ENCODE peak calls at places on chromosomes 5 and 9, in six cellular contexts. L is cardiac muscle cell, T is astrocyte, B is ovary, W is neuronal stem cell, O is GM23248. X is an unnamed sample.
A peak's percentile ranks its signal among the peaks of the same experiment; 100 is the strongest.

GRCh38 chr9:128819716-128820664 is 1.7 kb downstream of the ENDOG start:
- DNase-seq in L (peak; percentile 81), T (no peak), B (peak; percentile 60), W (no peak), O (peak; percentile 82), X (no peak)

GRCh38 chr5:98605010-98605425 is 168.4 kb upstream of the RGMB start:
- DNase-seq in L (no peak), T (peak; percentile 49), B (no peak), W (no peak), O (peak; percentile 28), X (no peak)

GRCh38 chr9:6566409-6567139 is 79.0 kb downstream of the GLDC start:
- DNase-seq in L (peak; percentile 94), T (peak; percentile 98), B (no peak), W (no peak), O (peak; percentile 99), X (no peak)

GRCh38 chr5:91419571-91420537 is 36.7 kb upstream of the ARRDC3 start:
- DNase-seq in L (peak; percentile 72), T (no peak), B (peak; percentile 60), W (peak; percentile 63), O (peak; percentile 63), X (peak; percentile 63)

GRCh38 chr9:78221425-78221824 is 14.4 kb upstream of the CEP78 start:
- DNase-seq in L (peak; percentile 29), T (no peak), B (no peak), W (no peak), O (peak; percentile 42), X (no peak)

GRCh38 chr5:114658179-114658578 is 296.3 kb downstream of the KCNN2 start:
- DNase-seq in L (no peak), T (no peak), B (no peak), W (no peak), O (no peak), X (no peak)

GRCh38 chr5:71748360-71748759 is 29.3 kb downstream of the CARTPT start:
- DNase-seq in L (no peak), T (no peak), B (no peak), W (no peak), O (no peak), X (no peak)

GRCh38 chr5:139848508-139849100 is 53.0 kb downstream of the PSD2 start:
- DNase-seq in L (peak; percentile 60), T (no peak), B (peak; percentile 70), W (no peak), O (no peak), X (peak; percentile 61)

GRCh38 chr5:159049844-159050318 is 49.8 kb downstream of the EBF1 start:
- DNase-seq in L (peak; percentile 81), T (peak; percentile 35), B (no peak), W (no peak), O (peak; percentile 80), X (no peak)

GRCh38 chr9:137463194-137463930 is 4.2 kb upstream of the NSMF start:
- DNase-seq in L (no peak), T (no peak), B (no peak), W (no peak), O (no peak), X (no peak)

GRCh38 chr5:184461-184860 is 6.8 kb upstream of the LRRC14B start:
- DNase-seq in L (no peak), T (no peak), B (no peak), W (no peak), O (no peak), X (no peak)

GRCh38 chr9:86944974-86945867 is 2.1 kb downstream of the GAS1 start:
- DNase-seq in L (peak; percentile 50), T (no peak), B (peak; percentile 48), W (no peak), O (peak; percentile 64), X (no peak)

GRCh38 chr5:172541764-172542120 is 87.4 kb upstream of the SH3PXD2B start:
- DNase-seq in L (no peak), T (no peak), B (no peak), W (no peak), O (no peak), X (no peak)

GRCh38 chr9:30746589-30746988 is 1637.9 kb upstream of the ACO1 start:
- DNase-seq in L (no peak), T (no peak), B (no peak), W (no peak), O (no peak), X (no peak)

GRCh38 chr9:114097613-114098020 is 1.5 kb downstream of the KIF12 start:
- DNase-seq in L (peak; percentile 58), T (peak; percentile 13), B (peak; percentile 42), W (no peak), O (peak; percentile 25), X (no peak)

GRCh38 chr9:135079018-135079417 is 8.4 kb upstream of the OLFM1 start:
- DNase-seq in L (no peak), T (no peak), B (no peak), W (no peak), O (no peak), X (no peak)

GRCh38 chr9:118990949-118991348 is 378.3 kb downstream of the BRINP1 start:
- DNase-seq in L (no peak), T (no peak), B (no peak), W (no peak), O (no peak), X (no peak)

GRCh38 chr5:74541381-74541781 is 99.1 kb downstream of the ENC1 start:
- DNase-seq in L (peak; percentile 24), T (peak; percentile 45), B (no peak), W (no peak), O (peak; percentile 43), X (no peak)

GRCh38 chr5:156438076-156438475 is 111.1 kb downstream of the SGCD start:
- DNase-seq in L (no peak), T (no peak), B (no peak), W (no peak), O (no peak), X (no peak)

GRCh38 chr9:114619205-114619758 is 8.2 kb downstream of the TMEM268 start:
- DNase-seq in L (no peak), T (no peak), B (peak; percentile 41), W (no peak), O (no peak), X (peak; percentile 42)

GRCh38 chr5:158056426-158056825 is 197.5 kb upstream of the CLINT1 start:
- DNase-seq in L (peak; percentile 19), T (peak; percentile 37), B (no peak), W (no peak), O (peak; percentile 68), X (no peak)

GRCh38 chr9:135128035-135128670 is 40.7 kb downstream of the OLFM1 start:
- DNase-seq in L (no peak), T (no peak), B (no peak), W (peak; percentile 65), O (no peak), X (no peak)

GRCh38 chr5:15002183-15002582 is 130.6 kb upstream of the ANKH start:
- DNase-seq in L (no peak), T (no peak), B (no peak), W (no peak), O (no peak), X (no peak)

GRCh38 chr5:150132740-150133139 is 22.9 kb downstream of the PDGFRB start:
- DNase-seq in L (no peak), T (no peak), B (peak; percentile 47), W (no peak), O (no peak), X (no peak)

GRCh38 chr9:14352549-14352948 is 38.6 kb upstream of the NFIB start:
- DNase-seq in L (no peak), T (no peak), B (no peak), W (no peak), O (no peak), X (no peak)

GRCh38 chr5:98499892-98500291 is 273.6 kb upstream of the RGMB start:
- DNase-seq in L (no peak), T (no peak), B (no peak), W (no peak), O (no peak), X (no peak)

GRCh38 chr9:116705531-116705930 is 18.4 kb downstream of the TRIM32 start:
- DNase-seq in L (no peak), T (no peak), B (no peak), W (no peak), O (no peak), X (no peak)

GRCh38 chr5:168833383-168833782 is 254.2 kb upstream of the PANK3 start:
- DNase-seq in L (no peak), T (no peak), B (no peak), W (no peak), O (no peak), X (no peak)

GRCh38 chr5:168833936-168834335 is 254.8 kb upstream of the PANK3 start:
- DNase-seq in L (no peak), T (no peak), B (no peak), W (no peak), O (no peak), X (no peak)

GRCh38 chr5:168837852-168838251 is 258.7 kb upstream of the PANK3 start:
- DNase-seq in L (no peak), T (no peak), B (no peak), W (no peak), O (no peak), X (no peak)

GRCh38 chr5:168831438-168831837 is 252.3 kb upstream of the PANK3 start:
- DNase-seq in L (no peak), T (no peak), B (no peak), W (no peak), O (no peak), X (no peak)

GRCh38 chr5:168836603-168837245 is 257.6 kb upstream of the PANK3 start:
- DNase-seq in L (no peak), T (no peak), B (no peak), W (no peak), O (no peak), X (no peak)
- H3K27me3 ChIP-seq in L (no peaks in the 10 kb centered on the region), T (peaks cover 4% of the 10 kb centered on the region), B (no peaks in the 10 kb centered on the region), W (no peaks in the 10 kb centered on the region), O (no peaks in the 10 kb centered on the region), X (no peaks in the 10 kb centered on the region)

GRCh38 chr5:134794136-134794535 is 35.6 kb downstream of the DDX46 start:
- DNase-seq in L (peak; percentile 34), T (peak; percentile 33), B (no peak), W (no peak), O (peak; percentile 3), X (no peak)
- H3K36me3 ChIP-seq in L (peaks cover 74% of the 10 kb centered on the region), T (peaks cover 45% of the 10 kb centered on the region), B (no peaks in the 10 kb centered on the region), W (peaks cover 24% of the 10 kb centered on the region), O (peaks cover 71% of the 10 kb centered on the region), X (peaks cover 46% of the 10 kb centered on the region)

DNA sequence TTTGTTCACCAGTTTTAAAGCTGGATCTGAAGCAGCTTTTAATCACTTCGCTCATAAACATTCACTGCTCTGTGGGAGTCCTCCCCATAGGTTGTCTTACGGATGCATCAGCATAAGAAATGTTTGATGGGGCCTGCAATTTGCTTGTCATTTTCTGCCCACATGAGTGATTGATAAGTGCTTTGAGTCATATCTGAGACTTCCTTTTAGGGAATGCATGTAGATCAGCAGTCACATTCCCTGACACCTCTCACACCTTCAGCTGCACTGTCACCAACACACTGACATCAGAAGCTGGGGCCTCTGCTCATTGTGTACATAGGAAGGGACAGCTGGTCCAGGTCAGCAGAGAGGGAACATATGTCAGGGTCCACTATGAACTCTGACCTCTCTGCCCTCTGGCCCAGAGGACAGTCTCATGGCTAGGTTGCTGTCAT is 84.1 kb upstream of the SPATA31D4 start:
- DNase-seq in L (no peak), T (no peak), B (no peak), W (no peak), O (no peak), X (no peak)
- H3K27ac ChIP-seq in L (no peak overlapping the region), T (no peak overlapping the region), B (no peak overlapping the region), W (no peak overlapping the region), O (no peak overlapping the region), X (no peak overlapping the region)

GRCh38 chr5:95621839-95622629 is 2.1 kb downstream of the GPR150 start:
- DNase-seq in L (no peak), T (no peak), B (no peak), W (no peak), O (no peak), X (no peak)
- H3K27me3 ChIP-seq in L (peaks cover 66% of the 10 kb centered on the region), T (peaks cover 4% of the 10 kb centered on the region), B (no peaks in the 10 kb centered on the region), W (peaks cover 93% of the 10 kb centered on the region), O (no peaks in the 10 kb centered on the region), X (no peaks in the 10 kb centered on the region)